ENCODE peak calls at places on chromosomes 5 and 9, in ten cellular contexts. T, S, P, M, G, Z, N, W, U and E are unnamed samples.

GRCh38 chr9:122346478-122347347 is 24.1 kb upstream of the PTGS1 start:
- DNase-seq in N (no peak), M (peak), U (peak), T (no peak), P (no peak), G (no peak), Z (peak), S (no peak), W (peak), E (peak)

GRCh38 chr5:162325143-162325727 is 257.7 kb downstream of the GABRG2 start:
- DNase-seq in Z (no peak), P (no peak), U (no peak), M (no peak), T (no peak), N (no peak), G (no peak), W (no peak), S (no peak), E (no peak)

GRCh38 chr5:75921011-75921410 is 162.2 kb upstream of the SV2C start:
- DNase-seq in M (no peak), W (no peak), S (no peak), U (no peak), P (no peak), G (no peak), N (no peak), Z (peak), T (no peak), E (no peak)

GRCh38 chr5:115695290-115695689 is 69.5 kb upstream of the TMED7 start:
- DNase-seq in M (no peak), U (no peak), N (no peak), S (no peak), G (no peak), T (no peak), W (no peak), Z (no peak), P (no peak), E (no peak)

GRCh38 chr9:13552606-13553215 is 273.2 kb upstream of the MPDZ start:
- DNase-seq in N (no peak), U (no peak), W (no peak), P (peak), M (no peak), T (peak), S (no peak), Z (no peak), G (no peak), E (no peak)

GRCh38 chr9:28155067-28155466 is 581.8 kb upstream of the C9orf72 start:
- DNase-seq in W (no peak), S (no peak), P (no peak), U (no peak), T (no peak), Z (no peak), N (no peak), M (no peak), G (no peak), E (no peak)

GRCh38 chr5:124148574-124148973 is 597.9 kb downstream of the ZNF608 start:
- DNase-seq in P (no peak), M (no peak), Z (no peak), N (no peak), G (no peak), W (no peak), U (no peak), T (no peak), S (no peak), E (no peak)

GRCh38 chr5:97098864-97099454 is 43.5 kb downstream of the LIX1 start:
- DNase-seq in P (no peak), N (no peak), Z (no peak), U (no peak), G (no peak), T (no peak), S (no peak), M (no peak), W (no peak), E (no peak)

GRCh38 chr9:76999261-76999660 is 20.2 kb upstream of the FOXB2 start:
- DNase-seq in W (no peak), P (no peak), T (no peak), M (no peak), N (no peak), Z (no peak), U (no peak), S (no peak), G (no peak), E (no peak)

GRCh38 chr9:136665111-136665703 is 2.5 kb downstream of the EGFL7 start:
- DNase-seq in S (no peak), Z (no peak), P (no peak), N (no peak), G (no peak), T (no peak), U (no peak), W (no peak), M (peak), E (no peak)

GRCh38 chr9:101458955-101459631 is 23.5 kb upstream of the ALDOB start:
- DNase-seq in N (peak), T (peak), M (no peak), U (no peak), P (peak), S (peak), G (peak), Z (no peak), W (no peak), E (peak)

GRCh38 chr5:139190125-139190524 is 8.0 kb downstream of the SIL1 start:
- DNase-seq in U (no peak), N (no peak), G (no peak), T (peak), Z (no peak), P (peak), S (no peak), M (no peak), W (no peak), E (peak)

GRCh38 chr9:92407818-92408217 is 3.4 kb upstream of the OGN start:
- DNase-seq in W (no peak), Z (no peak), T (peak), U (no peak), G (no peak), N (no peak), P (no peak), M (no peak), S (no peak), E (no peak)

GRCh38 chr9:105176194-105176593 is 68.3 kb upstream of the SLC44A1 start:
- DNase-seq in W (no peak), Z (no peak), G (no peak), S (no peak), U (no peak), P (no peak), M (no peak), T (no peak), N (no peak), E (no peak)

GRCh38 chr5:180070726-180071417 is 687 bp downstream of the RNF130 start:
- DNase-seq in W (peak), N (peak), S (no peak), M (no peak), T (peak), U (peak), Z (no peak), P (peak), G (no peak), E (peak)

GRCh38 chr5:150542933-150543445 is 35.1 kb downstream of the NDST1 start:
- DNase-seq in T (no peak), N (no peak), M (no peak), Z (no peak), S (no peak), W (no peak), G (no peak), U (peak), P (no peak), E (no peak)

GRCh38 chr5:1732238-1732880 is 67.3 kb downstream of the MRPL36 start:
- DNase-seq in P (no peak), T (no peak), M (no peak), N (no peak), G (no peak), Z (peak), W (no peak), U (peak), S (no peak), E (no peak)

GRCh38 chr9:37215456-37216229 is 95.3 kb downstream of the ZCCHC7 start:
- DNase-seq in G (no peak), T (peak), S (no peak), M (no peak), U (no peak), W (no peak), N (no peak), P (peak), Z (no peak), E (peak)

GRCh38 chr9:134880484-134881312 is at the start of gene FCN2:
- DNase-seq in Z (no peak), S (no peak), W (no peak), N (no peak), U (peak), M (no peak), G (no peak), P (no peak), T (no peak), E (no peak)

GRCh38 chr9:88742483-88742882 is 207.5 kb downstream of the NXNL2 start:
- DNase-seq in W (no peak), S (no peak), G (no peak), T (peak), M (no peak), P (peak), U (no peak), Z (no peak), N (peak), E (peak)

GRCh38 chr9:108521063-108521462 is 334.7 kb downstream of the ACTL7B start:
- DNase-seq in G (no peak), Z (no peak), P (peak), S (no peak), M (no peak), U (no peak), N (no peak), W (no peak), T (peak), E (peak)

GRCh38 chr5:10460252-10460906 is 18.7 kb downstream of the ROPN1L start:
- DNase-seq in M (peak), N (no peak), S (no peak), P (no peak), G (no peak), T (peak), Z (no peak), W (peak), U (peak), E (peak)

GRCh38 chr5:128736567-128736966 is 198.5 kb upstream of the FBN2 start:
- DNase-seq in M (no peak), T (no peak), U (no peak), G (no peak), N (no peak), Z (no peak), S (no peak), P (no peak), W (peak), E (peak)

GRCh38 chr9:69379250-69379982 is 54.4 kb downstream of the ENTREP1 start:
- DNase-seq in T (peak), S (no peak), G (no peak), W (no peak), U (no peak), N (no peak), P (peak), Z (no peak), M (no peak), E (peak)

GRCh38 chr9:107266624-107267369 is 16.3 kb upstream of the RAD23B start:
- DNase-seq in N (no peak), U (no peak), T (no peak), Z (no peak), W (no peak), M (no peak), S (no peak), P (peak), G (no peak), E (no peak)

GRCh38 chr9:96383165-96383939 is at the start of gene SLC35D2:
- DNase-seq in M (peak), N (peak), Z (peak), T (peak), P (peak), G (no peak), W (peak), U (peak), S (no peak), E (peak)

DNA sequence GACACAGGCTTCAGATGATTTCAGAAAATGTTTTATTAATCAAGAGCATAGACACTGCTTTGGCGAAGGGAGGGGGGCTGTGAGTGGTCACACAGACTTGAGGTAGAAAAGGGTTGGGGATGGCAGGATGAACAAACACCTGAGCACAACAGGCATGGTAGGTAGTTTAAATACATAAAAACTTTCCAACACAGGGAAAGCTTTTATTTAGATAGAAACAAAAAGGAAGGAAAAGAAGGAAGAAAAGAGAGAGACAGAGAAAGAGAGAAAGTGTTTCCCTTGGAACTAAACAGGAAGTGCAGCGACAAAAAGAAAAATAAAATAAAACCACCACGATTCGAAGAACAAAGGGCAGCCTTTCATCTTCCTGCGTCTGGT is 3.1 kb downstream of the HAND1 start:
- DNase-seq in M (no peak), T (no peak), Z (no peak), W (no peak), N (no peak), S (no peak), P (no peak), G (no peak), U (peak), E (no peak)
- H3K4me3 ChIP-seq in M (peak), T (no peak), Z (no peak), W (peak), N (no peak), S (no peak), P (no peak), G (no peak), U (no peak), E (no peak)

GRCh38 chr5:59810041-59810440 is 83.5 kb downstream of the PDE4D start:
- DNase-seq in T (peak), P (peak), G (peak), M (peak), Z (peak), U (peak), N (peak), W (peak), S (no peak), E (peak)

GRCh38 chr5:59816901-59817300 is 76.6 kb downstream of the PDE4D start:
- DNase-seq in T (no peak), P (no peak), U (no peak), M (no peak), S (no peak), Z (no peak), G (no peak), W (no peak), N (no peak), E (no peak)

GRCh38 chr5:59814563-59814872 is 79.0 kb downstream of the PDE4D start:
- DNase-seq in Z (no peak), G (no peak), M (no peak), S (no peak), N (no peak), P (no peak), U (no peak), T (no peak), W (no peak), E (no peak)

GRCh38 chr5:59817536-59817935 is 76.0 kb downstream of the PDE4D start:
- DNase-seq in S (no peak), Z (no peak), P (no peak), T (no peak), M (no peak), N (no peak), W (no peak), G (no peak), U (no peak), E (no peak)

DNA sequence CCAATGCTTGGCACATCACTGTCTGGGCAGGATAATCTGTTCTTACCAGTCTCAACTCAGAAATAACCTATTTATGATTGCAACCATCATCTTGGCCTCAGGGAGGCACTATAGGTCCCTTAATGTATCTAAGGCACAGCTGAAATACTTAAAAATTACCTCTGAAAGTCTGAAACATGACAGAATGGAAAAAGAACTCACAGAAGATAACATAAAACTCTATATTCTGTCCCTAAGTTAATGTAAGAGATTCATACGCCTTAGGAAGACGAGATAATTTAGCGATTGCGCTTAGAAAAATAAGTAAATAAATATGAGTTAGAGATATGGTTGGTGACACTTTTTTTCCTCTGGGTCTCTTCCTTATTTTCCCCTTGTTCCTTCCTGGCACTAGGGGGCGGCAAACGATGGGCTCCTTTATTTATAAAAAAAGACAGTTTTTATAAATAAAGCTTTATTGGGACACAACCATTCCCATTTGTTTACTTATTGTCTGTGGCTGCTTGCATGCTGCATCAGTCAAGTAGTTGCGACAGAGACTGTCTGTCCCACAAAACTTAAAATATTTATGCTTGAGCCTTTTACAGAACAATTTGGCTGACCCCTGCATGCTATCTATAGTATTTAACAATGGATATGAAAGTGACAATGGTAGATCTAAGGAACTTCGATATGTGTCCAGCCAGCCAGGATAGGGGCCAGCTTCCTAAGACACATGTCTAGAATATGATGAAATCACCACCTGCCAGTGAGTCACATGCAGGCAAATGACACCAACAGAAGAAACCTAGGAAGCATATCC is 79.6 kb downstream of the PDE4D start:
- DNase-seq in P (peak), M (no peak), Z (no peak), W (no peak), G (peak), T (peak), U (no peak), N (peak), S (peak), E (peak)
- H3K4me3 ChIP-seq in P (no peak), M (no peak), Z (no peak), W (no peak), G (no peak), T (no peak), U (no peak), N (no peak), S (no peak), E (no peak)

GRCh38 chr5:17099946-17100345 is 117.5 kb upstream of the BASP1 start:
- DNase-seq in M (no peak), T (no peak), U (peak), N (no peak), S (no peak), W (no peak), P (no peak), G (no peak), Z (no peak), E (no peak)

GRCh38 chr5:17103471-17103870 is 114.0 kb upstream of the BASP1 start:
- DNase-seq in N (no peak), T (no peak), S (no peak), P (no peak), M (no peak), U (no peak), Z (no peak), G (no peak), W (no peak), E (no peak)

GRCh38 chr5:17105744-17106450 is 111.5 kb upstream of the BASP1 start:
- DNase-seq in N (no peak), S (no peak), U (peak), Z (no peak), T (peak), W (peak), P (peak), M (no peak), G (no peak), E (peak)
- H3K4me3 ChIP-seq in N (no peak), S (no peak), U (no peak), Z (no peak), T (no peak), W (no peak), P (no peak), M (no peak), G (no peak), E (no peak)

GRCh38 chr5:175475248-175475647 is 3.1 kb upstream of the SFXN1 start:
- DNase-seq in T (no peak), N (no peak), M (no peak), Z (no peak), S (no peak), U (no peak), P (no peak), W (no peak), G (no peak), E (no peak)
- H3K4me3 ChIP-seq in T (no peak), N (no peak), M (no peak), Z (no peak), S (no peak), U (no peak), P (no peak), W (no peak), G (no peak), E (no peak)

GRCh38 chr9:133141833-133142594 is 21.0 kb upstream of the RALGDS start:
- DNase-seq in G (no peak), S (no peak), Z (peak), N (no peak), W (peak), M (no peak), P (no peak), U (peak), T (no peak), E (no peak)
- H3K4me3 ChIP-seq in G (no peak), S (no peak), Z (no peak), N (no peak), W (no peak), M (no peak), P (no peak), U (no peak), T (no peak), E (no peak)